ENCODE peak calls at places on chromosomes 2 and 18, in ten cellular contexts. One of them, this sample, is unnamed.

GRCh38 chr18:6755107-6755506 is 25.6 kb downstream of the ARHGAP28 start:
- DNase-seq in IMR-90: peak
- DNase-seq in AG04449: no peak
- DNase-seq in psoas muscle: no peak
- DNase-seq in tibial artery: no peak
- DNase-seq in A549: no peak
- DNase-seq in endodermal cell: no peak
- DNase-seq in colonic mucosa: no peak
- DNase-seq in neural progenitor cell: no peak
- DNase-seq in fibroblast of villous mesenchyme: no peak
- DNase-seq in this sample: no peak

GRCh38 chr2:65370387-65371093 is 61.9 kb downstream of the SPRED2 start:
- DNase-seq in endodermal cell: peak
- DNase-seq in colonic mucosa: peak
- DNase-seq in psoas muscle: no peak
- DNase-seq in tibial artery: no peak
- DNase-seq in A549: no peak
- DNase-seq in IMR-90: no peak
- DNase-seq in AG04449: no peak
- DNase-seq in fibroblast of villous mesenchyme: no peak
- DNase-seq in neural progenitor cell: no peak
- DNase-seq in this sample: peak

GRCh38 chr2:170744248-170745002 is 25.8 kb upstream of the ERICH2 start:
- DNase-seq in neural progenitor cell: no peak
- DNase-seq in IMR-90: no peak
- DNase-seq in endodermal cell: no peak
- DNase-seq in fibroblast of villous mesenchyme: peak
- DNase-seq in colonic mucosa: no peak
- DNase-seq in tibial artery: no peak
- DNase-seq in AG04449: no peak
- DNase-seq in A549: peak
- DNase-seq in psoas muscle: no peak
- DNase-seq in this sample: peak

GRCh38 chr2:44244135-44244871 is 31.0 kb upstream of the SLC3A1 start:
- DNase-seq in fibroblast of villous mesenchyme: peak
- DNase-seq in A549: peak
- DNase-seq in endodermal cell: peak
- DNase-seq in tibial artery: peak
- DNase-seq in IMR-90: peak
- DNase-seq in neural progenitor cell: peak
- DNase-seq in colonic mucosa: peak
- DNase-seq in AG04449: no peak
- DNase-seq in psoas muscle: peak
- DNase-seq in this sample: peak

GRCh38 chr2:120357768-120358167 is 11.8 kb downstream of the INHBB start:
- DNase-seq in colonic mucosa: no peak
- DNase-seq in IMR-90: no peak
- DNase-seq in neural progenitor cell: no peak
- DNase-seq in AG04449: no peak
- DNase-seq in A549: no peak
- DNase-seq in tibial artery: no peak
- DNase-seq in psoas muscle: no peak
- DNase-seq in endodermal cell: no peak
- DNase-seq in fibroblast of villous mesenchyme: no peak
- DNase-seq in this sample: no peak

GRCh38 chr2:12321017-12321641 is 395.6 kb upstream of the TRIB2 start:
- DNase-seq in endodermal cell: no peak
- DNase-seq in fibroblast of villous mesenchyme: peak
- DNase-seq in A549: no peak
- DNase-seq in colonic mucosa: no peak
- DNase-seq in tibial artery: peak
- DNase-seq in psoas muscle: peak
- DNase-seq in IMR-90: peak
- DNase-seq in neural progenitor cell: no peak
- DNase-seq in AG04449: peak
- DNase-seq in this sample: peak

GRCh38 chr2:18831916-18832510 is 242.6 kb upstream of the NT5C1B start:
- DNase-seq in tibial artery: no peak
- DNase-seq in endodermal cell: peak
- DNase-seq in fibroblast of villous mesenchyme: peak
- DNase-seq in AG04449: no peak
- DNase-seq in psoas muscle: no peak
- DNase-seq in colonic mucosa: no peak
- DNase-seq in IMR-90: peak
- DNase-seq in A549: no peak
- DNase-seq in neural progenitor cell: no peak
- DNase-seq in this sample: peak

GRCh38 chr2:120463527-120463926 is 117.6 kb downstream of the INHBB start:
- DNase-seq in colonic mucosa: no peak
- DNase-seq in neural progenitor cell: peak
- DNase-seq in A549: no peak
- DNase-seq in fibroblast of villous mesenchyme: no peak
- DNase-seq in IMR-90: no peak
- DNase-seq in AG04449: no peak
- DNase-seq in endodermal cell: peak
- DNase-seq in tibial artery: no peak
- DNase-seq in psoas muscle: no peak
- DNase-seq in this sample: no peak

GRCh38 chr18:58806826-58807714 is 57.6 kb upstream of the ZNF532 start:
- DNase-seq in tibial artery: no peak
- DNase-seq in fibroblast of villous mesenchyme: no peak
- DNase-seq in neural progenitor cell: no peak
- DNase-seq in IMR-90: no peak
- DNase-seq in psoas muscle: no peak
- DNase-seq in colonic mucosa: no peak
- DNase-seq in endodermal cell: no peak
- DNase-seq in A549: no peak
- DNase-seq in AG04449: no peak
- DNase-seq in this sample: no peak

GRCh38 chr2:23900927-23901322 is 26.0 kb downstream of the ATAD2B start:
- DNase-seq in psoas muscle: no peak
- DNase-seq in fibroblast of villous mesenchyme: peak
- DNase-seq in tibial artery: no peak
- DNase-seq in A549: peak
- DNase-seq in AG04449: peak
- DNase-seq in colonic mucosa: peak
- DNase-seq in IMR-90: peak
- DNase-seq in neural progenitor cell: no peak
- DNase-seq in endodermal cell: no peak
- DNase-seq in this sample: peak

GRCh38 chr2:219298759-219299371 is 10.3 kb downstream of the PTPRN start:
- DNase-seq in psoas muscle: peak
- DNase-seq in endodermal cell: peak
- DNase-seq in neural progenitor cell: peak
- DNase-seq in IMR-90: peak
- DNase-seq in tibial artery: peak
- DNase-seq in fibroblast of villous mesenchyme: peak
- DNase-seq in AG04449: no peak
- DNase-seq in colonic mucosa: peak
- DNase-seq in A549: peak
- DNase-seq in this sample: peak

DNA sequence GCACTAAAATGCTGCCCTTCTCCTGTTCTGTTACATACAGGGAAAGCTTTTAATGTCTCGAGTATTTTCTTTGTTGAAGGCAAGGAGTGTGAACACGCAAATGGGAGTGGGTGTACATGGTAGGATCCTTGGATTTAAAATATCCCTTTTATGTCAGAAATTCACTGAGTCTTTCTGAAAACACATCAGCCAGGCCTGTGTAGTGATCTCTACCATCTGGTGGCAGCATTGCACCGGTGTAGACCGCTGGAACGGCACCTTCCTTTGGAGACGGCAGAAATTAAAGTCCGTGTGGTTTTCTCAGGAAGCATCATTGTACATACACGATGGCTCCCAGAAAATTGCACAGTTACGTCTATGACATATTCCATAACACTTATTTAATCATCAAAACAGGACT is 515.8 kb downstream of the GALR1 start:
- DNase-seq in fibroblast of villous mesenchyme: no peak
- DNase-seq in AG04449: no peak
- DNase-seq in endodermal cell: peak
- DNase-seq in neural progenitor cell: peak
- DNase-seq in IMR-90: no peak
- DNase-seq in A549: peak
- DNase-seq in tibial artery: no peak
- DNase-seq in colonic mucosa: no peak
- DNase-seq in psoas muscle: no peak
- DNase-seq in this sample: no peak
- TF ChIP-seq CTCF in fibroblast of villous mesenchyme: no peak
- TF ChIP-seq CTCF in AG04449: no peak
- TF ChIP-seq CTCF in endodermal cell: peak
- TF ChIP-seq CTCF in neural progenitor cell: peak
- TF ChIP-seq CTCF in IMR-90: no peak
- TF ChIP-seq CTCF in A549: peak
- TF ChIP-seq CTCF in tibial artery: peak
- TF ChIP-seq CTCF in colonic mucosa: no peak
- TF ChIP-seq CTCF in psoas muscle: peak
- TF ChIP-seq CTCF in this sample: no peak

GRCh38 chr2:74552914-74553811 is 579 bp downstream of the LOXL3 start:
- DNase-seq in AG04449: no peak
- DNase-seq in endodermal cell: peak
- DNase-seq in IMR-90: no peak
- DNase-seq in neural progenitor cell: peak
- DNase-seq in psoas muscle: no peak
- DNase-seq in A549: no peak
- DNase-seq in fibroblast of villous mesenchyme: no peak
- DNase-seq in colonic mucosa: no peak
- DNase-seq in tibial artery: peak
- DNase-seq in this sample: no peak

GRCh38 chr2:74556159-74556558 is 1.6 kb downstream of the DOK1 start:
- DNase-seq in colonic mucosa: no peak
- DNase-seq in neural progenitor cell: no peak
- DNase-seq in psoas muscle: no peak
- DNase-seq in A549: no peak
- DNase-seq in AG04449: no peak
- DNase-seq in fibroblast of villous mesenchyme: no peak
- DNase-seq in IMR-90: no peak
- DNase-seq in endodermal cell: no peak
- DNase-seq in tibial artery: no peak
- DNase-seq in this sample: no peak

GRCh38 chr2:74553892-74554820 is at the start of the genes DOK1 and LOXL3:
- DNase-seq in A549: peak
- DNase-seq in tibial artery: peak
- DNase-seq in fibroblast of villous mesenchyme: peak
- DNase-seq in AG04449: peak
- DNase-seq in endodermal cell: peak
- DNase-seq in neural progenitor cell: peak
- DNase-seq in IMR-90: peak
- DNase-seq in colonic mucosa: peak
- DNase-seq in psoas muscle: peak
- DNase-seq in this sample: peak

GRCh38 chr2:74555610-74556103 is 1.1 kb downstream of the DOK1 start:
- DNase-seq in psoas muscle: no peak
- DNase-seq in colonic mucosa: no peak
- DNase-seq in AG04449: no peak
- DNase-seq in fibroblast of villous mesenchyme: no peak
- DNase-seq in endodermal cell: peak
- DNase-seq in IMR-90: no peak
- DNase-seq in A549: no peak
- DNase-seq in neural progenitor cell: no peak
- DNase-seq in tibial artery: peak
- DNase-seq in this sample: no peak

GRCh38 chr2:74554821-74555531 is 456 bp downstream of the DOK1 start:
- DNase-seq in AG04449: no peak
- DNase-seq in colonic mucosa: peak
- DNase-seq in psoas muscle: peak
- DNase-seq in tibial artery: peak
- DNase-seq in fibroblast of villous mesenchyme: peak
- DNase-seq in neural progenitor cell: peak
- DNase-seq in IMR-90: peak
- DNase-seq in A549: no peak
- DNase-seq in endodermal cell: peak
- DNase-seq in this sample: no peak
- H3K4me3 ChIP-seq in AG04449: peak
- H3K4me3 ChIP-seq in colonic mucosa: peak
- H3K4me3 ChIP-seq in psoas muscle: peak
- H3K4me3 ChIP-seq in tibial artery: peak
- H3K4me3 ChIP-seq in fibroblast of villous mesenchyme: peak
- H3K4me3 ChIP-seq in neural progenitor cell: peak
- H3K4me3 ChIP-seq in IMR-90: peak
- H3K4me3 ChIP-seq in A549: peak
- H3K4me3 ChIP-seq in endodermal cell: peak
- H3K4me3 ChIP-seq in this sample: peak

DNA sequence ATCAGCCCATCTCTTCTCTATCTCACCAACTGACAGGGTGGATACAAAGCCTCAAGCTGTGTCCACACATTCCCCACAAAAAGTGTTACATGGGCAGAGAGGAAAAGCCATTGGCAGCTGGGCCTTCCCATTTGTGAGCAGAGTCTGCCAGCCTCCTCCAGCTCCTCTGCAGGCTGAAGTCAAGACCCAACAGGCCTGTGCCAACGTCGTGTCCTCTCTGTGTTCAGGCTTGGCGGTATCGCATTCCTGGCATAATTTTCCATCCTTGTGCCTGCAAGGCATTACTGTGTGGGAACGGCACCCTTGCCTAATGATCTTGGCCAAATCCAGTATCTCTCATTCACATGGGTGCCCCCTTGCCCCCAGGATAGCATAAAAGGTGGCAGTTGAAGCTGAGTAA is 41.5 kb upstream of the APCDD1 start:
- DNase-seq in psoas muscle: no peak
- DNase-seq in colonic mucosa: no peak
- DNase-seq in A549: no peak
- DNase-seq in neural progenitor cell: no peak
- DNase-seq in AG04449: no peak
- DNase-seq in endodermal cell: no peak
- DNase-seq in fibroblast of villous mesenchyme: no peak
- DNase-seq in IMR-90: no peak
- DNase-seq in tibial artery: no peak
- DNase-seq in this sample: no peak
- TF ChIP-seq CTCF in psoas muscle: no peak
- TF ChIP-seq CTCF in colonic mucosa: no peak
- TF ChIP-seq CTCF in A549: no peak
- TF ChIP-seq CTCF in neural progenitor cell: no peak
- TF ChIP-seq CTCF in AG04449: no peak
- TF ChIP-seq CTCF in endodermal cell: no peak
- TF ChIP-seq CTCF in fibroblast of villous mesenchyme: no peak
- TF ChIP-seq CTCF in IMR-90: no peak
- TF ChIP-seq CTCF in tibial artery: no peak
- TF ChIP-seq CTCF in this sample: no peak

DNA sequence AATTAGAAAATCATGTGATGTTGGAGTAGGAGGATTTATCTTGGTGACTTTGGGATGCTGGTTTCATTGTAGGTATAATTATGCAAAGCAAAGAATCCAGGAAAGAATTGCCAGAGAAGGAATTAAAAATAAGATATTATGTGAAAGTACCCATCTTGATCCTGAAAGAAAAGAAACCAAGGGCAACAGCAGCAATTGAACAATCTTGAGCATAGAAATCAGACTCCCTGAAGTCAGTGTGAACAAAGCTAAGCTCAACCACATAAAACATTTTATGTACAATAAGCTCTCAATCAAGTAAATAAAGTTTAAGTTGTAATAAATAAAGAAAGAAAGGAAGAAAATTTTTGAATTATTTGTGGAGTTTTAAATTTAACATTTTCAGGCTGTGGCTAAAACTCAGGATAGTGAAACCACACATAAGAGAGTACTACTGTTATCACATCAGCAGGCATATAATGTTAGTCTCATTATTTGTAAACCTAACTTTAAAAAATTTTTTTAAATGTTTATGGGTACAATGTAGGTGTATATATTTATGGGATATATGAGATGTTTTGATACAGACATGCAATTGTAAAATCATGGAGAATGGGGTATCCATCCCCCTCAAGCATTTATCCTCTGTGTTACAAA is 32.8 kb upstream of the GPR55 start:
- DNase-seq in neural progenitor cell: no peak
- DNase-seq in colonic mucosa: no peak
- DNase-seq in AG04449: no peak
- DNase-seq in IMR-90: no peak
- DNase-seq in psoas muscle: no peak
- DNase-seq in tibial artery: no peak
- DNase-seq in fibroblast of villous mesenchyme: no peak
- DNase-seq in A549: no peak
- DNase-seq in endodermal cell: no peak
- DNase-seq in this sample: no peak
- H3K4me3 ChIP-seq in neural progenitor cell: peak
- H3K4me3 ChIP-seq in colonic mucosa: peak
- H3K4me3 ChIP-seq in AG04449: no peak
- H3K4me3 ChIP-seq in IMR-90: peak
- H3K4me3 ChIP-seq in psoas muscle: peak
- H3K4me3 ChIP-seq in tibial artery: peak
- H3K4me3 ChIP-seq in fibroblast of villous mesenchyme: peak
- H3K4me3 ChIP-seq in A549: peak
- H3K4me3 ChIP-seq in endodermal cell: peak
- H3K4me3 ChIP-seq in this sample: peak